ENCODE peak calls at places on chromosomes 2 and 18, in six cellular contexts. J, H, U, R, T and S are unnamed samples.

GRCh38 chr18:55547705-55548056 is 40.3 kb downstream of the TCF4 start:
- ATAC-seq in R (no peak), H (no peak), J (no peak), U (no peak), T (no peak), S (no peak)

GRCh38 chr2:96876811-96877437 is 7.0 kb upstream of the SEMA4C start:
- ATAC-seq in J (no peak), U (no peak), H (no peak), T (no peak), R (no peak), S (no peak)

GRCh38 chr2:104919127-104919526 is 65.2 kb downstream of the POU3F3 start:
- ATAC-seq in J (no peak), T (no peak), H (no peak), R (no peak), U (no peak), S (no peak)

GRCh38 chr2:134234535-134234934 is 19.3 kb upstream of the MGAT5 start:
- ATAC-seq in H (no peak), R (no peak), U (no peak), T (peak), J (no peak), S (no peak)

GRCh38 chr2:240912878-240913809 is 7.0 kb downstream of the CROCC2 start:
- ATAC-seq in U (no peak), J (no peak), R (no peak), T (peak), H (no peak), S (no peak)

GRCh38 chr2:200702646-200703118 is 109.0 kb upstream of the BZW1 start:
- ATAC-seq in U (no peak), T (peak), J (peak), R (no peak), H (no peak), S (no peak)

GRCh38 chr2:99747842-99748241 is 258.0 kb upstream of the REV1 start:
- ATAC-seq in J (no peak), T (no peak), H (no peak), R (no peak), U (no peak), S (no peak)

GRCh38 chr2:195891081-195891480 is 177.6 kb downstream of the DNAH7 start:
- ATAC-seq in J (no peak), T (no peak), R (no peak), H (no peak), U (no peak), S (no peak)

GRCh38 chr2:6722574-6722973 is 143.1 kb downstream of the CMPK2 start:
- ATAC-seq in U (no peak), H (no peak), R (no peak), T (no peak), J (no peak), S (no peak)

GRCh38 chr2:65319674-65320041 is 92.0 kb downstream of the ACTR2 start:
- ATAC-seq in H (no peak), T (peak), R (no peak), J (peak), U (no peak), S (no peak)

GRCh38 chr2:230564805-230565779 is 147.6 kb upstream of the CAB39 start:
- ATAC-seq in U (no peak), R (peak), T (peak), J (peak), H (no peak), S (no peak)

GRCh38 chr18:63763831-63764600 is 11.2 kb upstream of the SERPINB7 start:
- ATAC-seq in J (no peak), H (no peak), U (no peak), T (no peak), R (no peak), S (no peak)

GRCh38 chr2:227789803-227790202 is 23.8 kb upstream of the CCL20 start:
- ATAC-seq in U (no peak), J (no peak), T (no peak), H (no peak), R (peak), S (no peak)

GRCh38 chr2:134763164-134763710 is 44.4 kb upstream of the TMEM163 start:
- ATAC-seq in J (peak), H (no peak), R (no peak), U (no peak), T (no peak), S (no peak)

GRCh38 chr2:17894005-17894404 is 15.5 kb downstream of the KCNS3 start:
- ATAC-seq in H (no peak), R (no peak), T (no peak), J (no peak), U (no peak), S (no peak)

GRCh38 chr2:219001577-219002394 is 8.6 kb upstream of the CRYBA2 start:
- ATAC-seq in H (peak), R (peak), U (peak), J (no peak), T (peak), S (no peak)

GRCh38 chr2:133200684-133201421 is 367.4 kb downstream of the NCKAP5 start:
- ATAC-seq in U (no peak), R (no peak), J (peak), T (no peak), H (no peak), S (no peak)

GRCh38 chr2:162243305-162243693 is at the start of gene FAP:
- ATAC-seq in T (no peak), U (peak), R (no peak), H (no peak), J (no peak), S (no peak)

GRCh38 chr18:48943736-48944527 is 6.8 kb downstream of the SMAD7 start:
- ATAC-seq in H (no peak), J (no peak), T (no peak), R (no peak), U (no peak), S (no peak)

GRCh38 chr2:214410918-214411554 is at the start of gene VWC2L:
- ATAC-seq in U (peak), R (peak), H (no peak), T (peak), J (peak), S (no peak)

GRCh38 chr18:26697186-26697585 is 148.8 kb upstream of the KCTD1 start:
- ATAC-seq in R (no peak), T (no peak), U (no peak), J (no peak), H (no peak), S (no peak)
- H3K4me3 ChIP-seq in R (no peak), T (no peak), U (no peak), J (no peak), H (no peak), S (no peak)

DNA sequence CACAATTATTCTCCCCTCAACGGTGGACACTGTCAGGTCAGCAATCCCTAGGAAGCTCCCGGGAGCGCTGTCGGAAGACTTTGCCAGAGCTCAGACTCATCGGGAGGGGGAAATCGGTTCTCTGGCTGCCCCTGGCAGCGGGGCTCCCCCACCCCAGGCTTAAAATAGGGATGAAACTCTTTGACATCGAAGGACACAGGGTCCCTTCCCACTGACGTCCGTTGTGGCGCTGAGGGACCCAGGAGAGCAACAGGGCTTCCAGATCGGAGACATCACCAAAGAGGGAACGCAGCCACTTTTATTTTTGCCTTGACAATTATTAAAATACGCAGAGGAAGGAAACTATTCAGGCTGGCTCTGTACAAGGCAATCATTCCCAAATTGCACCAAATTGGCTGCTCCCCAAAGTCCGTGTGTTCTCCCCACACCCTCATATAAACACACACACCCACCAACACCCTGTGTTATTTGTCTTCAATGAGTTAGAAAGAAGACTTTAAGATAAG is 249.0 kb downstream of the CDH20 start:
- ATAC-seq in J (peak), H (no peak), R (no peak), T (no peak), U (peak), S (peak)
- TF ChIP-seq EP300 in J (no peak), H (no peak), R (no peak), T (no peak), U (no peak), S (no peak)

GRCh38 chr2:13020469-13020868 is 303.7 kb downstream of the TRIB2 start:
- ATAC-seq in J (no peak), T (no peak), U (no peak), R (no peak), H (peak), S (no peak)
- H3K4me3 ChIP-seq in J (no peak), T (no peak), U (no peak), R (no peak), H (no peak), S (no peak)

GRCh38 chr2:44169155-44169898 is 652 bp downstream of the PPM1B start:
- ATAC-seq in H (peak), R (peak), T (peak), J (peak), U (peak), S (no peak)
- TF ChIP-seq EP300 in H (no peak), R (no peak), T (no peak), J (no peak), U (no peak), S (no peak)

DNA sequence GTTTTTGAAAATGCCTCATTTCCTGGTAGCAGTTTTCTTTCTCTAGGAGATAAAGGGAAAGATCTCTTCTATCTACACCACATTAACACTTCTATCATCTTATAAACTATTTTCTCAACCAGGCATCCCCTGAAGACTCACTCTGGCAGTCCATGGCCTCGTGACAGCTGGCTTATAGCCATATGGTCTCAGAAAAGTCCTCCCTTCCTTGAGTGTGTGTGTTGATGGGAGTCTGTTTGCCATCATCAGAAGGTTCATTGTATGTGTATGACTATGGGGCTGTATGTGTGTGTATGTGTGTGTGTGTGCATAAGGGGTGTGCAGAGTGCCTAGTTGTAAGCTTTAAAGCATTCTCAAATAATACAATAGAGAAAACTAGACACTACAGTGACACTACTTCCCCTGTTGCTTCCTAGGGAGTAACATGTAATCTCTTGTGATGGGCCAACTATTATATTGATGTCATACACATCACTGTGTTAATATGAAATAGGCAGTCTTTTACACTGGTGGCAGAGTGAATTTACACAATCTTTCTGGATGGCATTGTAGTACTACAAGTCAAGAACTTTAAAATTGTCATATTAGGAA is 487.8 kb upstream of the ZEB2 start:
- ATAC-seq in U (peak), R (no peak), H (no peak), T (no peak), J (peak), S (no peak)
- H3K4me3 ChIP-seq in U (no peak), R (no peak), H (no peak), T (no peak), J (peak), S (no peak)

GRCh38 chr2:85754313-85755095 is 713 bp downstream of the ATOH8 start:
- ATAC-seq in H (no peak), U (peak), J (peak), T (peak), R (peak), S (peak)
- TF ChIP-seq EP300 in H (no peak), U (no peak), J (no peak), T (no peak), R (no peak), S (no peak)